ENCODE peak calls at places on chromosome 6, in four cellular contexts. D is ascending aorta, T is BJ, P is OCI-LY7. C is an unnamed sample.

GRCh38 chr6:73051147-73051546 is 174.1 kb downstream of the KHDC1L start:
- DNase-seq in P (no peak), T (no peak), D (no peak), C (no peak)

GRCh38 chr6:82645536-82646230 is 282.1 kb downstream of the TPBG start:
- DNase-seq in P (no peak), T (no peak), D (no peak), C (no peak)

GRCh38 chr6:139337830-139338229 is 36.6 kb downstream of the CITED2 start:
- DNase-seq in T (no peak), P (no peak), D (no peak), C (no peak)

GRCh38 chr6:105675715-105676397 is 273.0 kb upstream of the PREP start:
- DNase-seq in T (peak), D (no peak), P (no peak), C (peak)

GRCh38 chr6:140316966-140317365 is 942.5 kb upstream of the CITED2 start:
- DNase-seq in T (no peak), P (no peak), D (no peak), C (no peak)

GRCh38 chr6:39666706-39667489 is 58.3 kb downstream of the KIF6 start:
- DNase-seq in T (no peak), P (no peak), D (no peak), C (no peak)

GRCh38 chr6:71383476-71383875 is 94.9 kb downstream of the OGFRL1 start:
- DNase-seq in T (no peak), P (peak), D (no peak), C (no peak)

GRCh38 chr6:63509652-63510352 is 62.5 kb upstream of the LOC128125822 start:
- DNase-seq in T (no peak), D (no peak), P (no peak), C (no peak)

GRCh38 chr6:25014806-25015560 is 79.2 kb upstream of the RIPOR2 start:
- DNase-seq in P (peak), D (no peak), T (peak), C (peak)

GRCh38 chr6:1208876-1209275 is 103.0 kb upstream of the FOXQ1 start:
- DNase-seq in D (no peak), T (no peak), P (no peak), C (no peak)

GRCh38 chr6:104705095-104705707 is 154.5 kb downstream of the HACE1 start:
- DNase-seq in P (peak), D (no peak), T (no peak), C (peak)

GRCh38 chr6:17985934-17986655 is 1.3 kb downstream of the KIF13A start:
- DNase-seq in D (no peak), P (no peak), T (no peak), C (no peak)

GRCh38 chr6:168194732-168195565 is 115.9 kb upstream of the FRMD1 start:
- DNase-seq in T (no peak), D (peak), P (no peak), C (no peak)

GRCh38 chr6:119426619-119427018 is 77.1 kb upstream of the MAN1A1 start:
- DNase-seq in D (no peak), T (no peak), P (no peak), C (no peak)

GRCh38 chr6:44537306-44538049 is 150.0 kb downstream of the CDC5L start:
- DNase-seq in T (no peak), P (no peak), D (peak), C (no peak)

GRCh38 chr6:148324297-148325007 is 18.2 kb upstream of the SASH1 start:
- DNase-seq in T (peak), P (no peak), D (no peak), C (no peak)

GRCh38 chr6:36491378-36491965 is 48.7 kb downstream of the KCTD20 start:
- DNase-seq in P (no peak), D (no peak), T (no peak), C (no peak)

GRCh38 chr6:36488221-36488620 is 45.4 kb downstream of the KCTD20 start:
- DNase-seq in D (no peak), P (no peak), T (no peak), C (no peak)

GRCh38 chr6:36487698-36488097 is 44.9 kb downstream of the KCTD20 start:
- DNase-seq in P (no peak), D (no peak), T (no peak), C (peak)

GRCh38 chr6:36492092-36492491 is 49.3 kb downstream of the KCTD20 start:
- DNase-seq in T (no peak), P (no peak), D (no peak), C (no peak)

GRCh38 chr6:36489426-36489825 is 46.6 kb downstream of the KCTD20 start:
- DNase-seq in D (no peak), P (no peak), T (no peak), C (no peak)
- H3K4me3 ChIP-seq in D (no peak), P (no peak), T (no peak), C (no peak)

DNA sequence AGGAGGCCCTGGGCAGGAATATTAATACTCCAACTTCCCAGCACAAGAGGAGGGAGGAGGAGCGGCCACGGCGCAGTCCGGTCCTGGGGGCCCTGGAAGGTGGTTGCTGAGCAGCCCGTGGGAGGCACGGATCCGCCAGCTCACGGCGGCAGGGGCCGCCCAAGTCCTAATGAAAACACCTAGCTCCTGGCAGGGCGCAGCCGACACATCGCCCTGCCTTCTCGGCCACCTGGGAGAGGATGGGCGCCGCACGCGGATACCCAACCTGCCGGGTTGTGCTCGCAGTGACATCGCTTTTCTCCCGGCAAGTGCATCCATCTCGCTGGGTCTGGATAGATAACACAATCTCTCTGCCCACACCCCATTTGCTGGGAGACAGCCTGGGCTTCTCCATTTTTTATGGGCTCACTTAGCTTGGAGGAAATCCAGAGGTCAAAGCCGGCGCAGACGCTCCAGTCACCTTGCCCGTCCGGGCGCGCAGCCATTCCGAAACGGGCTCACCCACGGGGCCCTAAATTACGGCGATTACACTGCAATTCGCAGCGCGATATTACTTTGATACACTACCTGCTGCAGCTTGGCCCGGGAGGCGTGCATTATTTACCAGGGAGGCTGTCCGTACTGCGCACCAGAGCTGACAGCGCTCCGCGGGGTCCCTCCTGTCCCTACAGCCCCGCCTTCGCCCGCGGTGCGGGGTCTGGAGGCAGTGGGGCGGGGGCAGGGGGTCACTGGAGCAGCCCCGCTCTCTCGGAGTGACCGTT is 36.2 kb upstream of the CCDC167 start:
- DNase-seq in T (no peak), D (no peak), P (peak), C (no peak)
- TF ChIP-seq CTCF in T (no peak), D (no peak), P (peak), C (no peak)

GRCh38 chr6:107423474-107423873 is 35.9 kb downstream of the PDSS2 start:
- DNase-seq in T (no peak), P (no peak), D (no peak), C (no peak)
- H3K4me3 ChIP-seq in T (no peak), P (no peak), D (no peak), C (no peak)

DNA sequence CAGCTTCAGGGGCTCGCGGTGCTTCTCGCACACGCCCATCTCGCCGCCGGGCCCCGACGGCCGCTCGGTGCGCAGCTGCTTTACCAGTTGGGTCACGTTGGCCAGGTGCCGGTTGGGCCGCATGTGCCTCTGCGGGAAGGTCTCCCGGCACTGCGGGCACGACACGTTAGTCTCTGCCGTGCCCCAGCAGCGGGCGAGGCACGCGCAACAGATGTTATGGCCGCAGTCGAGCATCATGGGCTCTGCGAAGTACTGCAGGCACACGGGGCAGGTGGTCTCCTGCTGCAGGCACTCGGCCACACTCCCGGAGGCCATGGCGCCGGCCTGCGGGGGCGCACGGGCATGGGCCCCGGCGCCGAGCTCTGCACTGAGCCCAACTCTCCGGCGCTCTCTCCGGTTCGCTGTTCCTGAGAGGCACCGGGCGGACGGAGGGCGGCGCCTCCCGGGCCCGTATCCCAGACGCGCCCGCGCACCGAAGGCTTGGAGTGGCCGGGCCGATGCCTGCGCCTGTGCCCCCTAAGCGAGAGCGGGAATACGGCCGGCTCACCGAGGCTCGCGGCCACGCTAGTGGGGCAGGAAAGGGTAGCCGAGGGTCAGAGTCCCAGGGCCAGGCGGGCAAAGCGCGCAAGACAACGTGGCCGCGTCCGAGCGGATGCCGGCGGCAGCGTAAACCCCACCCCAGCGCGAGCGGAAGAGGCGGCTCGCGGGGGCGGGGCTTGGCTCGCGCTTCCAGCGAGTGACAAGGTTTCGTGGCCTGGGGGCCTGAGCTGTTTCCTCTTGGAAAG is at the start of gene TRIM27:
- DNase-seq in D (peak), P (peak), T (no peak), C (no peak)
- TF ChIP-seq CTCF in D (peak), P (peak), T (no peak), C (peak)

GRCh38 chr6:7557652-7558051 is 16.2 kb downstream of the DSP start:
- DNase-seq in T (no peak), D (no peak), P (no peak), C (no peak)
- H3K4me3 ChIP-seq in T (no peak), D (no peak), P (no peak), C (no peak)

GRCh38 chr6:74091794-74092157 is 395.8 kb downstream of the CD109 start:
- DNase-seq in D (no peak), P (no peak), T (no peak), C (no peak)

GRCh38 chr6:74091133-74091793 is 395.3 kb downstream of the CD109 start:
- DNase-seq in P (peak), D (no peak), T (no peak), C (peak)

GRCh38 chr6:74087898-74088297 is 391.9 kb downstream of the CD109 start:
- DNase-seq in T (no peak), D (no peak), P (no peak), C (no peak)
- TF ChIP-seq CTCF in T (peak), D (no peak), P (peak), C (no peak)

C was measured in astrocyte of the cerebellum.